ENCODE peak calls at places on chromosome 22, in four cellular contexts. I, N, V and J are unnamed samples.

GRCh38 chr22:35601743-35602633 is 15.1 kb downstream of the MB start:
- DNase-seq in V (no peak), I (no peak), N (peak; percentile 72), J (peak; percentile 89)

GRCh38 chr22:48456449-48456848 is 1371.2 kb downstream of the BRD1 start:
- DNase-seq in V (no peak), I (no peak), N (no peak), J (peak; percentile 79)

GRCh38 chr22:21866821-21867527 is 471 bp downstream of the MAPK1 start:
- DNase-seq in V (no peak), I (no peak), N (no peak), J (peak; percentile 69)

GRCh38 chr22:36873614-36874308 is 13.0 kb downstream of the NCF4 start:
- DNase-seq in N (peak; percentile 45), I (peak; percentile 50), V (peak; percentile 62), J (peak; percentile 80)

GRCh38 chr22:40178417-40179409 is 988 bp downstream of the TNRC6B start:
- DNase-seq in N (peak; percentile 57), V (peak; percentile 31), I (peak; percentile 37), J (peak; percentile 71)

GRCh38 chr22:49953680-49954344 is 6.8 kb upstream of the PIM3 start:
- DNase-seq in V (no peak), N (no peak), I (no peak), J (no peak)

GRCh38 chr22:21760640-21761039 is 25.0 kb upstream of the YPEL1 start:
- DNase-seq in I (no peak), V (no peak), N (peak; percentile 98), J (peak; percentile 46)

GRCh38 chr22:36208162-36208765 is 6.7 kb upstream of the APOL4 start:
- DNase-seq in I (no peak), V (no peak), N (no peak), J (no peak)

GRCh38 chr22:45344339-45344738 is 34.6 kb downstream of the FAM118A start:
- DNase-seq in N (no peak), V (no peak), I (peak; percentile 38), J (peak; percentile 31)

GRCh38 chr22:45351956-45352355 is 42.2 kb downstream of the FAM118A start:
- DNase-seq in I (no peak), V (no peak), N (no peak), J (no peak)

GRCh38 chr22:45353816-45354215 is 44.1 kb downstream of the FAM118A start:
- DNase-seq in N (no peak), V (no peak), I (no peak), J (no peak)

GRCh38 chr22:45349916-45350315 is 40.2 kb downstream of the FAM118A start:
- DNase-seq in V (no peak), I (no peak), N (no peak), J (no peak)
- H3K4me2 ChIP-seq in V (no peak overlapping the region), I (no peak overlapping the region), N (no peak overlapping the region), J (no peak overlapping the region)

DNA sequence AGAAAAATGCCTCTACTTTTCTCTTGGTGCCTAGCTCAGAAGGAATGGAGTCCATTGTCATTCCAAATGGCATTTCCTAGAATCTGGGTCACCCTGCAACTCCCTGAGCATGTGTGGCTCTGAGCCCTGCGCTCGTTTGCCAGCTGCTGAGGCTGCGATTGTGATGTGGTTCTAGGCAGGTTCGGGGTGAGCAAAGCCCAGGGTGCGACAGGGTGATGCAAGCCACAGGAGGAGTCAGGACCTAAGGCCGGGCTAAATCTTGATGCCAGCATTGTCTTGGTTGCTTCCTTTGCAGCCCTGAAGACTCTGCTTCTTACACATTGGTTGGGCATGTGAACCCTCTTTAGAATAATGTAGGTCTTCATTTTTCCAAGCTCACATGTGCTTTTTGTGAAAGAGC is 131.0 kb downstream of the MORC2 start:
- DNase-seq in V (no peak), N (no peak), I (no peak), J (no peak)
- H3K27ac ChIP-seq in V (no peak overlapping the region), N (no peak overlapping the region), I (no peak overlapping the region), J (no peak overlapping the region)

GRCh38 chr22:46050916-46051614 is 74.1 kb upstream of the WNT7B start:
- DNase-seq in V (no peak), N (no peak), I (no peak), J (no peak)
- H3K4me1 ChIP-seq in V (no peaks in the 10 kb centered on the region), N (peaks cover 17% of the 10 kb centered on the region), I (no peaks in the 10 kb centered on the region), J (peaks cover 44% of the 10 kb centered on the region)

DNA sequence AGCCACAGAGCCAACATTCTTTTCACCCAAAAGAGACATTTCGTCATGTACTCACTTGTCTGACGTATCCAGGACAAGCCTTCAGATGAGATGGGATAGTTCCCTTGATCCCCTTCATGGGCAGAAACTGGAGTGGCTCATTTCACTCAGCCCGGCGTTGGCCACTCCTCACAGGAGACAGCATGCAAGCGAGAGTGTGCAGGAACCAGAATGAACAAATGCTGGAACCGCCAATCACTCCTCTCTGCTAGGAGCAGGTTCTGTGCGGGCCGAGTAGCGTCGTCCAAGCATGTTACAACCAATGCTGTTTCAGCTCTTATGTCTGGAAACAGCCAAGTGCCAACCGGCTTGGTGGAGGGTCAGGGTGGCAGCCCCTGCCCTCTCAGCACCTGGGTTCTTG is 56.7 kb upstream of the GNAZ start:
- DNase-seq in N (no peak), I (no peak), V (no peak), J (no peak)
- H3K4me2 ChIP-seq in N (no peak overlapping the region), I (no peak overlapping the region), V (no peak overlapping the region), J (no peak overlapping the region)

GRCh38 chr22:47032091-47032943 is 269.9 kb downstream of the TBC1D22A start:
- DNase-seq in N (no peak), V (no peak), I (no peak), J (peak; percentile 19)

GRCh38 chr22:47030143-47030641 is 267.7 kb downstream of the TBC1D22A start:
- DNase-seq in I (no peak), N (peak; percentile 18), V (no peak), J (peak; percentile 81)

GRCh38 chr22:47030881-47031627 is 268.6 kb downstream of the TBC1D22A start:
- DNase-seq in V (no peak), N (no peak), I (no peak), J (peak; percentile 93)

GRCh38 chr22:47032956-47033647 is 270.7 kb downstream of the TBC1D22A start:
- DNase-seq in I (no peak), N (no peak), V (no peak), J (no peak)

GRCh38 chr22:47031628-47031915 is 269.1 kb downstream of the TBC1D22A start:
- DNase-seq in N (no peak), I (no peak), V (no peak), J (no peak)
- H3K27ac ChIP-seq in N (no peak overlapping the region), I (no peak overlapping the region), V (no peak overlapping the region), J (no peak overlapping the region)

GRCh38 chr22:42686756-42687491 is 33.7 kb downstream of the A4GALT start:
- DNase-seq in I (no peak), V (no peak), N (no peak), J (no peak)
- H3K4me1 ChIP-seq in I (no peaks in the 10 kb centered on the region), V (peaks cover 68% of the 10 kb centered on the region), N (peaks cover 34% of the 10 kb centered on the region), J (peaks cover 41% of the 10 kb centered on the region)

GRCh38 chr22:20179455-20180244 is 28.8 kb upstream of the CCDC188 start:
- DNase-seq in N (no peak), I (no peak), V (no peak), J (no peak)
- H3K4me2 ChIP-seq in N (no peak overlapping the region), I (no peak overlapping the region), V (no peak overlapping the region), J (no peak overlapping the region)

GRCh38 chr22:22948651-22949611 is 61.3 kb downstream of the IGLL5 start:
- DNase-seq in V (no peak), N (peak; percentile 8), I (no peak), J (peak; percentile 62)
- H3K27ac ChIP-seq in V (no peak overlapping the region), N (no peak overlapping the region), I (no peak overlapping the region), J (peak overlapping the region; percentile 3)

DNA sequence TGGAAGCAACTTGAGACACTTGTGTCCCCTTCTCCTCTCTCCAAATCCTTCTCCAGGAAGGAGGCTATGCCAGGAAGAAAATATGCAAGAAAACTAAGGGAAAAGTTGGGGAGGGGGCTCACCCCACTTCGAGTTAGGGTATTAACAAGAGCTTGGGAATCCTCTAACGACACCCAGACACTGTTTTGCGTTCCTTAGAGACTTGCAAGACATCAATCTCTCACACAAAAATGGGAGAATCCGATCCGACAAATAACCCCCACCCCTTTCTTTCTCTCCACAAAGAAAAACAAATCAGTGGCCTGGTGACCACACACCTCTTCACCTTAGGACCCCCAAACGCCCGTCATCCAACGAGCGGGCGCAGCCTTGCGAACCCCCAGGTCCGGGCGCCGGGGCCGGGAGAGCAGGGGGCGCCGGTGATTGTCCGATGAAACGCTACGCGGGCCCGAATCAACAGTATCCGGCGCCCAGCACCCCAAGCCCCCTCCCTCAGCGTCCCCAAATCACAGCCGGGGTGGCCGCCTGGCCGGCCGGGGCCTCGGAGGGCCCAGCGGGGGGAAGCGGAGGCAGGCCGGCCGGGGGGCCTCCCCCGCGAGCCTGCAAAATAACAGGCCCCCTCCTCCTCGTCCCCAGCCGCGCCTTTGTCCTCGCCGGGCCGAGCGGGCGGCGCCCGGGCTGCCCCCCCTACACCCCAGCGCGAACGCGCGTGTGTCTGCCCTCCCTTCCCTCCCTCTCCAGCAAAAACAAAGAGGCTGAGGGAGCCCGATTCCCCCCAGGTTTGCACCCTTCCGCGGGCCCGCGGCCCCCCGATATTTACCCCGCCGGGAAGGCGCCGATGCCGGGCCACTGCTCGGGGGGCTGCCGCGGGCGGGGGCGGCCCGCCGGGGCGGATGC is 645 bp downstream of the CSNK1E start:
- DNase-seq in V (no peak), I (no peak), N (peak; percentile 51), J (peak; percentile 84)
- H3K4me1 ChIP-seq in V (peaks cover 77% of the 10 kb centered on the region), I (peaks cover 10% of the 10 kb centered on the region), N (peaks cover 33% of the 10 kb centered on the region), J (peaks cover 43% of the 10 kb centered on the region)

GRCh38 chr22:33757443-33758124 is 162.7 kb downstream of the LARGE1 start:
- DNase-seq in V (peak; percentile 12), N (no peak), I (no peak), J (no peak)
- H3K4me2 ChIP-seq in V (peak overlapping the region; percentile 5), N (no peak overlapping the region), I (no peak overlapping the region), J (no peak overlapping the region)